ENCODE peak calls at places on chromosomes 4 and X, in four cellular contexts. One of them, this sample, is unnamed.

GRCh38 chr4:149980941-149981340 is 97.3 kb upstream of the DCLK2 start:
- DNase-seq in endothelial cell of umbilical vein: peak; percentile 75
- DNase-seq in heart left ventricle: peak; percentile 29
- DNase-seq in hepatocyte: peak; percentile 69
- DNase-seq in this sample: peak; percentile 6

GRCh38 chr4:63169836-63170235 is 1239.4 kb downstream of the TECRL start:
- DNase-seq in endothelial cell of umbilical vein: no peak
- DNase-seq in heart left ventricle: no peak
- DNase-seq in hepatocyte: no peak
- DNase-seq in this sample: no peak

GRCh38 chr4:37981844-37982720 is 21.9 kb downstream of the PTTG2 start:
- DNase-seq in endothelial cell of umbilical vein: no peak
- DNase-seq in heart left ventricle: no peak
- DNase-seq in hepatocyte: no peak
- DNase-seq in this sample: no peak

GRCh38 chrX:13719192-13719856 is 15.1 kb downstream of the TRAPPC2 start:
- DNase-seq in endothelial cell of umbilical vein: no peak
- DNase-seq in heart left ventricle: no peak
- DNase-seq in hepatocyte: no peak
- DNase-seq in this sample: no peak

GRCh38 chr4:111066887-111067286 is 444.0 kb upstream of the PITX2 start:
- DNase-seq in endothelial cell of umbilical vein: no peak
- DNase-seq in heart left ventricle: no peak
- DNase-seq in hepatocyte: no peak
- DNase-seq in this sample: no peak

GRCh38 chrX:133412246-133412645 is 3.0 kb downstream of the GPC4 start:
- DNase-seq in endothelial cell of umbilical vein: no peak
- DNase-seq in heart left ventricle: no peak
- DNase-seq in hepatocyte: no peak
- DNase-seq in this sample: no peak

GRCh38 chrX:113274345-113274744 is 433.7 kb upstream of the AMOT start:
- DNase-seq in endothelial cell of umbilical vein: no peak
- DNase-seq in heart left ventricle: no peak
- DNase-seq in hepatocyte: no peak
- DNase-seq in this sample: no peak

GRCh38 chr4:122278976-122279375 is 99.8 kb upstream of the ADAD1 start:
- DNase-seq in endothelial cell of umbilical vein: no peak
- DNase-seq in heart left ventricle: no peak
- DNase-seq in hepatocyte: no peak
- DNase-seq in this sample: no peak

GRCh38 chrX:16946971-16947562 is 609 bp downstream of the REPS2 start:
- DNase-seq in endothelial cell of umbilical vein: no peak
- DNase-seq in heart left ventricle: no peak
- DNase-seq in hepatocyte: no peak
- DNase-seq in this sample: peak; percentile 9

GRCh38 chr4:79653871-79654270 is 245.8 kb upstream of the GK2 start:
- DNase-seq in endothelial cell of umbilical vein: no peak
- DNase-seq in heart left ventricle: no peak
- DNase-seq in hepatocyte: no peak
- DNase-seq in this sample: no peak

GRCh38 chr4:67892253-67892652 is 8.5 kb upstream of the TMPRSS11D start:
- DNase-seq in endothelial cell of umbilical vein: no peak
- DNase-seq in heart left ventricle: no peak
- DNase-seq in hepatocyte: no peak
- DNase-seq in this sample: no peak

GRCh38 chr4:154818230-154818629 is 37.2 kb downstream of the RBM46 start:
- DNase-seq in endothelial cell of umbilical vein: no peak
- DNase-seq in heart left ventricle: no peak
- DNase-seq in hepatocyte: no peak
- DNase-seq in this sample: no peak
- H3K27ac ChIP-seq in endothelial cell of umbilical vein: no peak overlapping the region
- H3K27ac ChIP-seq in heart left ventricle: no peak overlapping the region
- H3K27ac ChIP-seq in hepatocyte: no peak overlapping the region
- H3K27ac ChIP-seq in this sample: no peak overlapping the region

GRCh38 chr4:153242848-153243324 is 38.6 kb downstream of the TRIM2 start:
- DNase-seq in endothelial cell of umbilical vein: no peak
- DNase-seq in heart left ventricle: no peak
- DNase-seq in hepatocyte: no peak
- DNase-seq in this sample: no peak

GRCh38 chr4:153241970-153242847 is 38.0 kb downstream of the TRIM2 start:
- DNase-seq in endothelial cell of umbilical vein: peak; percentile 83
- DNase-seq in heart left ventricle: no peak
- DNase-seq in hepatocyte: peak; percentile 44
- DNase-seq in this sample: no peak

GRCh38 chr4:153241295-153241694 is 37.1 kb downstream of the TRIM2 start:
- DNase-seq in endothelial cell of umbilical vein: no peak
- DNase-seq in heart left ventricle: no peak
- DNase-seq in hepatocyte: no peak
- DNase-seq in this sample: no peak

GRCh38 chr4:153244969-153245368 is 40.7 kb downstream of the TRIM2 start:
- DNase-seq in endothelial cell of umbilical vein: no peak
- DNase-seq in heart left ventricle: no peak
- DNase-seq in hepatocyte: peak; percentile 32
- DNase-seq in this sample: no peak

GRCh38 chr4:153243464-153243863 is 39.2 kb downstream of the TRIM2 start:
- DNase-seq in endothelial cell of umbilical vein: no peak
- DNase-seq in heart left ventricle: no peak
- DNase-seq in hepatocyte: no peak
- DNase-seq in this sample: no peak
- H3K27ac ChIP-seq in endothelial cell of umbilical vein: no peak overlapping the region
- H3K27ac ChIP-seq in heart left ventricle: no peak overlapping the region
- H3K27ac ChIP-seq in hepatocyte: peak overlapping the region; percentile 57
- H3K27ac ChIP-seq in this sample: no peak overlapping the region

GRCh38 chrX:88072339-88073030 is 554.9 kb downstream of the KLHL4 start:
- DNase-seq in endothelial cell of umbilical vein: no peak
- DNase-seq in heart left ventricle: no peak
- DNase-seq in hepatocyte: no peak
- DNase-seq in this sample: no peak
- H3K27ac ChIP-seq in endothelial cell of umbilical vein: no peak overlapping the region
- H3K27ac ChIP-seq in heart left ventricle: no peak overlapping the region
- H3K27ac ChIP-seq in hepatocyte: no peak overlapping the region
- H3K27ac ChIP-seq in this sample: no peak overlapping the region

GRCh38 chr4:3785292-3785565 is 19.0 kb downstream of the ADRA2C start:
- DNase-seq in endothelial cell of umbilical vein: no peak
- DNase-seq in heart left ventricle: no peak
- DNase-seq in hepatocyte: no peak
- DNase-seq in this sample: no peak

GRCh38 chr4:3781997-3782930 is 16.1 kb downstream of the ADRA2C start:
- DNase-seq in endothelial cell of umbilical vein: no peak
- DNase-seq in heart left ventricle: no peak
- DNase-seq in hepatocyte: peak; percentile 52
- DNase-seq in this sample: no peak

GRCh38 chr4:3786196-3786869 is 20.1 kb downstream of the ADRA2C start:
- DNase-seq in endothelial cell of umbilical vein: no peak
- DNase-seq in heart left ventricle: peak; percentile 40
- DNase-seq in hepatocyte: peak; percentile 48
- DNase-seq in this sample: peak; percentile 40

GRCh38 chr4:3783691-3784306 is 17.6 kb downstream of the ADRA2C start:
- DNase-seq in endothelial cell of umbilical vein: no peak
- DNase-seq in heart left ventricle: no peak
- DNase-seq in hepatocyte: peak; percentile 74
- DNase-seq in this sample: no peak

DNA sequence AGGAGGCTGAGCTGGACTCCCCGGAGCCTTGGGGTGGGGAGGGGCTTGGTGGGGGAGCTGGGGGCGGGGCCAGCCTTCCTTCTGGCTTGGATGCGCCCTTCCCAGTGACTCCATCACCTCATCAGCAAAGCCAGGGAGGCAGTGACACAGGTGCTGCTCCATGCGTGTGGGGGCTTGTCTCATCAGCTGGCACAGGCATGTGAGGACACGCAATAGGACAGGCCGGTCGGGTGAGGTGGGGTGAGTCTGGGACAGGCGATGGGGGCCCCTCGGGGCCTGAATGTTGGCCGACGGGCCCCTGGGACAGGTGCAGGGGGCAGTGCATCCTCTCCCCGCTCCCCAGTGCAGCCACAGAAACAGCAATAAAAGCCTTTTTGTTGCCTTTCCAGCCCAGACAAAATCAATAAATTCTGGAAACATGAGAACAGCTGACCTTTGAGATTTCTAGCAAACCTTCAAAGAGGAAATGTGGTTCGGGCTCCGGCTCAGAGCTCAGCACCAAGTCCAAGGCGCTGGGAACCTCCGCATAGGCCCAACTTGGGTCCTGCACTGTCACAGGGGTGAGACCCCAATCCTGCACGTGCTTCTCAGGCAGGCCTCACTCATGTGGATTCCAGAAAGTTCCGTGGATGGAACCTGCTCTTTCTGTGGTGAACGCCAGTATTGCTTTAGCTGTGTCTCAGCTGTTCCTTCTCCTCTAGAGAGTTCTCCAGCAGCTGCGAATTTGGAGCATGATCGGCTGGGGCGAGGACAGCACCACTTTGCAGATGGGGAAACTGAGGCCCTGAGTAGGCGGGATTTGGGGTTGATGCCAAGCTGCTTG is 18.5 kb downstream of the ADRA2C start:
- DNase-seq in endothelial cell of umbilical vein: no peak
- DNase-seq in heart left ventricle: no peak
- DNase-seq in hepatocyte: peak; percentile 46
- DNase-seq in this sample: no peak
- H3K27ac ChIP-seq in endothelial cell of umbilical vein: no peak overlapping the region
- H3K27ac ChIP-seq in heart left ventricle: no peak overlapping the region
- H3K27ac ChIP-seq in hepatocyte: no peak overlapping the region
- H3K27ac ChIP-seq in this sample: no peak overlapping the region